ENCODE peak calls at places on chromosome 22, in four cellular contexts. J is heart right ventricle, Q is mammary epithelial cell, G is brain microvascular endothelial cell. B is an unnamed sample.

GRCh38 chr22:50507421-50507990 is at the start of gene LMF2:
- DNase-seq in Q (peak), J (peak), G (peak), B (peak)

GRCh38 chr22:47445212-47445611 is 682.8 kb downstream of the TBC1D22A start:
- DNase-seq in Q (no peak), G (no peak), J (no peak), B (no peak)

GRCh38 chr22:45934659-45935341 is 42.2 kb downstream of the WNT7B start:
- DNase-seq in J (peak), Q (peak), G (peak), B (peak)

GRCh38 chr22:46754110-46754799 is 8.2 kb upstream of the TBC1D22A start:
- DNase-seq in G (peak), J (peak), Q (peak), B (peak)

GRCh38 chr22:20290045-20290392 is 21.9 kb upstream of the RTN4R start:
- DNase-seq in G (no peak), Q (no peak), J (no peak), B (no peak)

GRCh38 chr22:48781868-48782267 is 1045.8 kb downstream of the BRD1 start:
- DNase-seq in Q (no peak), J (no peak), G (no peak), B (no peak)

GRCh38 chr22:45550891-45551290 is 48.2 kb downstream of the FBLN1 start:
- DNase-seq in G (no peak), J (no peak), Q (no peak), B (no peak)

GRCh38 chr22:30224161-30224857 is 22.2 kb downstream of the LIF start:
- DNase-seq in G (no peak), J (no peak), Q (peak), B (no peak)

DNA sequence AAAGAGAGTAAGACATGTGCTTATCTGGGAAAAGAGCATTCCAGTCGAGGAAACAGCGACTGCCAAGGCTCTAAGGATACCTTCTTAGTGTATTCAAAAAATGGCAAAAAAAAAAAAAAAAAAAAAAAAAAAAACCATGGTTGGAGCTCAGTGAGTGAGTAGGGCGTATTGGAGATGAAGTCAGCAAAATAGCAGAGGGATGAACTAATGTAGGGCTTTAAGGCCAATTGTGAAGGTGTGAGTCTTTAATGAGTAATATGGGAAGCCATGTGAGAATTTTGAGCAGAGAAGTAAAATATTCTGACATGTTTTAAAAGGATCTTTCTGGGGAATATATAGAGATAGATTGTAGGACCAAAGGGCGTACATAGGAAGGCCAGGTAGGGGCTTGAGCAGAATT is 498.6 kb upstream of the ISX start:
- DNase-seq in Q (peak), J (no peak), G (no peak), B (no peak)
- H3K4me3 ChIP-seq in Q (no peak), J (no peak), G (no peak), B (no peak)

GRCh38 chr22:23793326-23793725 is 6.6 kb downstream of the SMARCB1 start:
- DNase-seq in G (no peak), J (no peak), Q (no peak), B (peak)

GRCh38 chr22:23800297-23801237 is 13.8 kb downstream of the SMARCB1 start:
- DNase-seq in Q (no peak), G (no peak), J (no peak), B (peak)

GRCh38 chr22:23791737-23792645 is 5.2 kb downstream of the SMARCB1 start:
- DNase-seq in Q (no peak), J (no peak), G (no peak), B (peak)

GRCh38 chr22:23801238-23801821 is 14.6 kb downstream of the SMARCB1 start:
- DNase-seq in G (no peak), J (no peak), Q (no peak), B (no peak)

GRCh38 chr22:23796461-23796860 is 9.7 kb downstream of the SMARCB1 start:
- DNase-seq in J (no peak), Q (no peak), G (no peak), B (no peak)
- H3K27ac ChIP-seq in J (no peak), Q (no peak), G (no peak), B (no peak)

DNA sequence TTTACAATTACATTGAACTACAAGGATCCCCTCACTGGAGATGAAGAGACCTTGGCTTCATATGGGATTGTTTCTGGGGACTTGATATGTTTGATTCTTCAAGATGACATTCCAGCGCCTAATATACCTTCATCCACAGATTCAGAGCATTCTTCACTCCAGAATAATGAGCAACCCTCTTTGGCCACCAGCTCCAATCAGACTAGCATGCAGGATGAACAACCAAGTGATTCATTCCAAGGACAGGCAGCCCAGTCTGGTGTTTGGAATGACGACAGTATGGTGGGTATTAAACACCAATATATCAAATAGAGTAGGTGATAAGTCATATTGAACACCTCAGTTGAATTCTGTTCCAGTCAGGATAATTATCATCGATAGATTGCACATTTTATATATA is 4.4 kb downstream of the FBXO7 start:
- DNase-seq in J (no peak), Q (no peak), G (peak), B (no peak)
- H3K4me3 ChIP-seq in J (no peak), Q (no peak), G (no peak), B (no peak)

DNA sequence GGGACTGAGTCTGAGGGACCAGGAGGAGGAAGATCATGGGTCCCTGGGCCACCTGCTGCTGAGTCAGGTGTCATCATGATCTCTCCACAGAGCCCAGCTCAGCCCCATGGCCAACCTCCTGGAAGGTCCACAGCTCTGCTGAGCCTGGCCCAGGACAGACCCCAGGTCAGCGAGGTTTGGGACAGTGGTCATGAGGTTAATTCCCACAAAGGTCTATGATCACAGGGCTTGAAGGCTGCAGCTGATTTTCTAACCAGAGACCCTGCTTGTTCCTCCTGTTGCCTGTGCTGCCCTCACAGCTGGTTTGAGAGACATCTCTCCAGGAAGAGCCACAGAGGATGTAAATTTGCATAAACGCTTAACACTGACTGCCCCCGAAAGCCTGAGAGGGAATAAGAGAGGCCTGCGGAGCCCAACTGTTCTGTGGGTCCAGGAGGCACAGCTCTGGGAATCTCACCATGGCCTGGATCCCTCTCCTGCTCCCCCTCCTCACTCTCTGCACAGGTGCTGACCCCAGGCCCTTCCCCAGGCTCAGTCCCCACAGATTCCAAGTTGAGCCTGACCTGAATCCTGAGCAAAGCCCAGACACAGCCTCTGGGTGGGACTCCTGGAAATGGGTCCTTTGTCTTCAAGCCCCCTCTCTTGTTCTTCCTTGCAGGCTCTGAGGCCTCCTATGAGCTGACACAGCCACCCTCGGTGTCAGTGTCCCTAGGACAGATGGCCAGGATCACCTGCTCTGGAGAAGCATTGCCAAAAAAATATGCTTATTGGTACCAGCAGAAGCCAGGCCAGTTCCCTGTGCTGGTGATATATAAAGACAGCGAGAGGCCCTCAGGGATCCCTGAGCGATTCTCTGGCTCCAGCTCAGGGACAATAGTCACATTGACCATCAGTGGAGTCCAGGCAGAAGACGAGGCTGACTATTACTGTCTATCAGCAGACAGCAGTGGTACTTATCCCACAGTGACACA is 102.8 kb downstream of the GGTLC2 start:
- DNase-seq in G (no peak), J (no peak), Q (no peak), B (no peak)
- H3K27ac ChIP-seq in G (no peak), J (no peak), Q (no peak), B (no peak)

GRCh38 chr22:17575681-17576080 is 12.4 kb downstream of the SLC25A18 start:
- DNase-seq in J (no peak), G (no peak), Q (no peak), B (no peak)

GRCh38 chr22:17575151-17575550 is 11.9 kb downstream of the SLC25A18 start:
- DNase-seq in Q (no peak), G (no peak), J (no peak), B (no peak)

GRCh38 chr22:17566776-17567175 is 3.5 kb downstream of the SLC25A18 start:
- DNase-seq in G (no peak), Q (no peak), J (no peak), B (no peak)

GRCh38 chr22:17569971-17570511 is 6.7 kb downstream of the SLC25A18 start:
- DNase-seq in G (peak), J (no peak), Q (no peak), B (no peak)

GRCh38 chr22:17570851-17571631 is 7.7 kb downstream of the SLC25A18 start:
- DNase-seq in Q (peak), J (peak), G (peak), B (peak)
- H3K4me3 ChIP-seq in Q (no peak), J (peak), G (peak), B (peak)

GRCh38 chr22:27775698-27776409 is 25.7 kb downstream of the MN1 start:
- DNase-seq in G (no peak), J (no peak), Q (no peak), B (no peak)
- H3K27ac ChIP-seq in G (no peak), J (peak), Q (no peak), B (peak)

DNA sequence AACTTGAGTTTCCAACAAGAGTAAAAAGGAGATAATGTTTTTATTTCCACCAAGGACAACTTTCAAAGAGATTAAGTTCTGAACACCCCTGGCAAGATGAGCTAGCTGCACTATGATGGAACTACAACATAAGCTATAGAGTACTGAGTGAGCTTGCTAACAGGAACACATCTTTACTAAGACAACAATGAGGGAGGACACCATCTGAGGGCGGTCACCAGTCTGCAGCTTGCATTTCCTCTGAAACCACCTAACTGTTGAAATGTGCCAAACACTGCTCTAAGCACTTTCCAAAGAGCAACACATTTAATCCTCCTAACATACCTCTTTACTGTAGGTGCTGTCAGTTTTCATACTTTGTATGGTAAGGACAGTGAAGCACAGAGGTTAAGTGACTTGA is 68.4 kb downstream of the TCF20 start:
- DNase-seq in J (no peak), Q (no peak), G (no peak), B (no peak)
- H3K4me3 ChIP-seq in J (no peak), Q (no peak), G (no peak), B (no peak)

GRCh38 chr22:38881464-38881871 is 9.5 kb upstream of the CBX6 start:
- DNase-seq in Q (no peak), G (no peak), J (no peak), B (no peak)
- H3K27ac ChIP-seq in Q (no peak), G (no peak), J (peak), B (peak)

B was measured in right cardiac atrium.